ENCODE peak calls at places on chromosomes 5 and 9, in nine cellular contexts. One of them, this sample, is unnamed.

GRCh38 chr5:96718635-96719077 is 56.5 kb downstream of the CAST start:
- DNase-seq in MCF 10A: peak
- DNase-seq in astrocyte of the spinal cord: no peak
- DNase-seq in GM12891: no peak
- DNase-seq in fibroblast of mammary gland: peak
- DNase-seq in putamen: no peak
- DNase-seq in nucleus accumbens: no peak
- DNase-seq in lower leg skin: peak
- DNase-seq in choroid plexus epithelial cell: no peak
- DNase-seq in this sample: peak

GRCh38 chr9:134475051-134475790 is 149.0 kb downstream of the RXRA start:
- DNase-seq in astrocyte of the spinal cord: peak
- DNase-seq in nucleus accumbens: no peak
- DNase-seq in lower leg skin: peak
- DNase-seq in putamen: no peak
- DNase-seq in MCF 10A: peak
- DNase-seq in fibroblast of mammary gland: peak
- DNase-seq in choroid plexus epithelial cell: peak
- DNase-seq in GM12891: no peak
- DNase-seq in this sample: peak

GRCh38 chr5:151208481-151208914 is 15.4 kb downstream of the CCDC69 start:
- DNase-seq in GM12891: no peak
- DNase-seq in MCF 10A: no peak
- DNase-seq in choroid plexus epithelial cell: no peak
- DNase-seq in lower leg skin: peak
- DNase-seq in nucleus accumbens: no peak
- DNase-seq in fibroblast of mammary gland: no peak
- DNase-seq in putamen: no peak
- DNase-seq in astrocyte of the spinal cord: no peak
- DNase-seq in this sample: no peak

GRCh38 chr5:42400474-42400873 is 22.8 kb upstream of the GHR start:
- DNase-seq in MCF 10A: no peak
- DNase-seq in lower leg skin: no peak
- DNase-seq in choroid plexus epithelial cell: no peak
- DNase-seq in putamen: no peak
- DNase-seq in astrocyte of the spinal cord: no peak
- DNase-seq in nucleus accumbens: no peak
- DNase-seq in GM12891: no peak
- DNase-seq in fibroblast of mammary gland: no peak
- DNase-seq in this sample: no peak

GRCh38 chr5:7759951-7760580 is 90.9 kb downstream of the CFAP90 start:
- DNase-seq in putamen: no peak
- DNase-seq in nucleus accumbens: no peak
- DNase-seq in GM12891: no peak
- DNase-seq in fibroblast of mammary gland: no peak
- DNase-seq in lower leg skin: no peak
- DNase-seq in choroid plexus epithelial cell: no peak
- DNase-seq in MCF 10A: peak
- DNase-seq in astrocyte of the spinal cord: no peak
- DNase-seq in this sample: no peak

GRCh38 chr5:81848368-81848767 is 97.5 kb upstream of the SSBP2 start:
- DNase-seq in astrocyte of the spinal cord: peak
- DNase-seq in lower leg skin: no peak
- DNase-seq in MCF 10A: no peak
- DNase-seq in putamen: peak
- DNase-seq in nucleus accumbens: no peak
- DNase-seq in choroid plexus epithelial cell: peak
- DNase-seq in fibroblast of mammary gland: peak
- DNase-seq in GM12891: no peak
- DNase-seq in this sample: no peak

GRCh38 chr5:76953551-76954382 is 922 bp downstream of the CRHBP start:
- DNase-seq in GM12891: no peak
- DNase-seq in MCF 10A: no peak
- DNase-seq in putamen: no peak
- DNase-seq in choroid plexus epithelial cell: peak
- DNase-seq in nucleus accumbens: no peak
- DNase-seq in astrocyte of the spinal cord: peak
- DNase-seq in lower leg skin: no peak
- DNase-seq in fibroblast of mammary gland: no peak
- DNase-seq in this sample: no peak

GRCh38 chr5:55360190-55360589 is 52.4 kb downstream of the MTREX start:
- DNase-seq in nucleus accumbens: no peak
- DNase-seq in choroid plexus epithelial cell: peak
- DNase-seq in lower leg skin: no peak
- DNase-seq in fibroblast of mammary gland: peak
- DNase-seq in GM12891: no peak
- DNase-seq in MCF 10A: peak
- DNase-seq in putamen: no peak
- DNase-seq in astrocyte of the spinal cord: no peak
- DNase-seq in this sample: no peak

GRCh38 chr9:113178087-113178486 is 27.3 kb downstream of the SLC31A2 start:
- DNase-seq in MCF 10A: no peak
- DNase-seq in choroid plexus epithelial cell: peak
- DNase-seq in lower leg skin: no peak
- DNase-seq in astrocyte of the spinal cord: peak
- DNase-seq in GM12891: no peak
- DNase-seq in nucleus accumbens: no peak
- DNase-seq in fibroblast of mammary gland: peak
- DNase-seq in putamen: no peak
- DNase-seq in this sample: peak

This sample was measured in RPMI7951.